ENCODE peak calls at places on chromosomes 6 and 20, in eight cellular contexts. E is Ammon's horn; P is foreskin keratinocyte; O is left ventricle myocardium inferior; R is stimulated activated CD8-positive, alpha-beta memory T cell treated with anti-CD3 and anti-CD28 coated beads, Interleukin-15, amount 100 ng/mL, for 1 hour; Y is esophagus muscularis mucosa; W is hepatocyte; N is GM03348. S is an unnamed sample.

GRCh38 chr20:13238001-13238653 is 17.1 kb downstream of the ISM1 start:
- DNase-seq in E (no peak), P (no peak), O (no peak), R (no peak), Y (no peak), W (no peak), N (no peak), S (no peak)

GRCh38 chr6:164007881-164008280 is 593.4 kb downstream of the QKI start:
- DNase-seq in E (no peak), P (no peak), O (no peak), R (no peak), Y (no peak), W (no peak), N (no peak), S (no peak)

GRCh38 chr6:72974276-72974675 is 251.0 kb downstream of the KHDC1L start:
- DNase-seq in E (no peak), P (no peak), O (no peak), R (no peak), Y (no peak), W (no peak), N (no peak), S (no peak)

GRCh38 chr6:17938885-17939284 is 48.5 kb downstream of the KIF13A start:
- DNase-seq in E (no peak), P (no peak), O (no peak), R (no peak), Y (no peak), W (peak), N (no peak), S (peak)

GRCh38 chr6:158648682-158649131 is 1.1 kb upstream of the SYTL3 start:
- DNase-seq in E (no peak), P (peak), O (no peak), R (no peak), Y (peak), W (peak), N (peak), S (peak)

GRCh38 chr6:150866147-150867073 is 908 bp downstream of the MTHFD1L start:
- DNase-seq in E (peak), P (peak), O (peak), R (peak), Y (peak), W (peak), N (peak), S (peak)

GRCh38 chr6:105482227-105482839 is 79.5 kb upstream of the PREP start:
- DNase-seq in E (peak), P (no peak), O (peak), R (no peak), Y (no peak), W (peak), N (peak), S (no peak)

GRCh38 chr6:63671098-63671754 is 35.6 kb downstream of the PHF3 start:
- DNase-seq in E (no peak), P (no peak), O (no peak), R (no peak), Y (no peak), W (no peak), N (no peak), S (no peak)

GRCh38 chr6:40713002-40713719 is 126.0 kb upstream of the LRFN2 start:
- DNase-seq in E (no peak), P (no peak), O (no peak), R (no peak), Y (no peak), W (no peak), N (peak), S (no peak)

GRCh38 chr6:145561095-145561820 is 174.1 kb downstream of the EPM2A start:
- DNase-seq in E (peak), P (no peak), O (no peak), R (no peak), Y (no peak), W (no peak), N (no peak), S (peak)

GRCh38 chr6:160714731-160715130 is 12.7 kb downstream of the PLG start:
- DNase-seq in E (no peak), P (no peak), O (no peak), R (no peak), Y (no peak), W (no peak), N (peak), S (no peak)

GRCh38 chr6:2651966-2652365 is 98.8 kb downstream of the MYLK4 start:
- DNase-seq in E (no peak), P (no peak), O (no peak), R (no peak), Y (no peak), W (no peak), N (no peak), S (peak)

GRCh38 chr6:158923801-158924498 is 76.1 kb downstream of the RSPH3 start:
- DNase-seq in E (peak), P (no peak), O (no peak), R (no peak), Y (no peak), W (no peak), N (peak), S (no peak)

GRCh38 chr20:35503281-35503680 is 26.2 kb downstream of the C20orf173 start:
- DNase-seq in E (no peak), P (no peak), O (no peak), R (no peak), Y (no peak), W (no peak), N (no peak), S (no peak)

GRCh38 chr6:100057941-100058340 is 63.9 kb upstream of the MCHR2 start:
- DNase-seq in E (no peak), P (no peak), O (no peak), R (no peak), Y (no peak), W (no peak), N (no peak), S (no peak)

GRCh38 chr6:170235726-170236125 is 55.2 kb downstream of the DLL1 start:
- DNase-seq in E (no peak), P (no peak), O (no peak), R (no peak), Y (no peak), W (no peak), N (no peak), S (no peak)

GRCh38 chr6:27479319-27480182 is 6.6 kb upstream of the ZNF184 start:
- DNase-seq in E (peak), P (peak), O (peak), R (peak), Y (peak), W (peak), N (peak), S (peak)

GRCh38 chr20:64077094-64077493 is 2.2 kb downstream of the RGS19 start:
- DNase-seq in E (no peak), P (no peak), O (peak), R (no peak), Y (no peak), W (no peak), N (no peak), S (no peak)

GRCh38 chr6:33694401-33694931 is 17.0 kb downstream of the UQCC2 start:
- DNase-seq in E (peak), P (no peak), O (no peak), R (peak), Y (no peak), W (peak), N (peak), S (peak)

GRCh38 chr6:88709819-88710246 is 253.6 kb downstream of the RNGTT start:
- DNase-seq in E (no peak), P (no peak), O (no peak), R (no peak), Y (no peak), W (peak), N (no peak), S (no peak)

GRCh38 chr6:137341721-137342195 is 122.6 kb upstream of the IFNGR1 start:
- DNase-seq in E (peak), P (no peak), O (peak), R (peak), Y (no peak), W (no peak), N (peak), S (no peak)

GRCh38 chr6:82910394-82910793 is 155.2 kb downstream of the UBE3D start:
- DNase-seq in E (no peak), P (no peak), O (no peak), R (no peak), Y (no peak), W (no peak), N (no peak), S (no peak)

GRCh38 chr20:36084897-36085617 is 69.5 kb upstream of the EPB41L1 start:
- DNase-seq in E (no peak), P (no peak), O (no peak), R (no peak), Y (no peak), W (peak), N (no peak), S (peak)

GRCh38 chr20:60332523-60332922 is 374.3 kb downstream of the CDH26 start:
- DNase-seq in E (no peak), P (no peak), O (no peak), R (no peak), Y (no peak), W (no peak), N (no peak), S (peak)

GRCh38 chr20:13274311-13274965 is 53.4 kb downstream of the ISM1 start:
- DNase-seq in E (no peak), P (no peak), O (no peak), R (no peak), Y (no peak), W (peak), N (no peak), S (no peak)

GRCh38 chr6:82781805-82782204 is 283.8 kb downstream of the UBE3D start:
- DNase-seq in E (no peak), P (no peak), O (no peak), R (no peak), Y (no peak), W (no peak), N (no peak), S (no peak)

S was measured in mammary epithelial cell.